ENCODE peak calls at places on chromosomes 16 and 17, in five cellular contexts. One of them, this sample, is unnamed.

GRCh38 chr17:81941484-81942166 is 4.5 kb upstream of the PYCR1 start:
- DNase-seq in T-helper 1 cell: no peak
- DNase-seq in cardiac muscle cell: no peak
- DNase-seq in posterior vena cava: no peak
- DNase-seq in A549: no peak
- DNase-seq in this sample: no peak

GRCh38 chr16:87603684-87604571 is 1.6 kb downstream of the JPH3 start:
- DNase-seq in T-helper 1 cell: no peak
- DNase-seq in cardiac muscle cell: no peak
- DNase-seq in posterior vena cava: no peak
- DNase-seq in A549: no peak
- DNase-seq in this sample: no peak

GRCh38 chr17:5209396-5209795 is 17.7 kb upstream of the ZNF594 start:
- DNase-seq in cardiac muscle cell: no peak
- DNase-seq in A549: no peak
- DNase-seq in posterior vena cava: no peak
- DNase-seq in T-helper 1 cell: no peak
- DNase-seq in this sample: peak

GRCh38 chr16:54647731-54648221 is 282.9 kb upstream of the IRX5 start:
- DNase-seq in T-helper 1 cell: no peak
- DNase-seq in cardiac muscle cell: peak
- DNase-seq in posterior vena cava: no peak
- DNase-seq in A549: no peak
- DNase-seq in this sample: no peak

GRCh38 chr16:54056921-54057320 is 229.7 kb downstream of the IRX3 start:
- DNase-seq in posterior vena cava: no peak
- DNase-seq in cardiac muscle cell: no peak
- DNase-seq in A549: no peak
- DNase-seq in T-helper 1 cell: no peak
- DNase-seq in this sample: no peak

GRCh38 chr16:2697401-2697948 is 15.2 kb downstream of the KCTD5 start:
- DNase-seq in posterior vena cava: no peak
- DNase-seq in A549: no peak
- DNase-seq in cardiac muscle cell: no peak
- DNase-seq in T-helper 1 cell: no peak
- DNase-seq in this sample: no peak

GRCh38 chr17:48335858-48336500 is 94.0 kb downstream of the SKAP1 start:
- DNase-seq in posterior vena cava: no peak
- DNase-seq in A549: peak
- DNase-seq in cardiac muscle cell: peak
- DNase-seq in T-helper 1 cell: no peak
- DNase-seq in this sample: no peak

GRCh38 chr16:72985148-72985882 is 62.6 kb downstream of the ZFHX3 start:
- DNase-seq in cardiac muscle cell: peak
- DNase-seq in posterior vena cava: peak
- DNase-seq in T-helper 1 cell: no peak
- DNase-seq in A549: no peak
- DNase-seq in this sample: no peak

GRCh38 chr17:47785538-47786123 is 36.0 kb downstream of the OSBPL7 start:
- DNase-seq in T-helper 1 cell: no peak
- DNase-seq in cardiac muscle cell: peak
- DNase-seq in posterior vena cava: no peak
- DNase-seq in A549: no peak
- DNase-seq in this sample: no peak

GRCh38 chr16:73166394-73166971 is 118.6 kb upstream of the ZFHX3 start:
- DNase-seq in T-helper 1 cell: no peak
- DNase-seq in cardiac muscle cell: peak
- DNase-seq in posterior vena cava: no peak
- DNase-seq in A549: no peak
- DNase-seq in this sample: no peak

GRCh38 chr17:19539040-19539399 is 5.4 kb downstream of the SLC47A1 start:
- DNase-seq in cardiac muscle cell: no peak
- DNase-seq in A549: no peak
- DNase-seq in T-helper 1 cell: no peak
- DNase-seq in posterior vena cava: peak
- DNase-seq in this sample: no peak

This sample was measured in spleen.